ENCODE peak calls at places on chromosomes 7 and 10, in four cellular contexts. K, I, Y and B are unnamed samples.

GRCh38 chr10:65618125-65618524 is 1307.7 kb upstream of the LRRTM3 start:
- DNase-seq in K (no peak), I (no peak), Y (no peak), B (no peak)

GRCh38 chr10:88999629-89000028 is 9.0 kb downstream of the FAS start:
- DNase-seq in I (no peak), Y (no peak), K (no peak), B (no peak)

GRCh38 chr10:103895458-103896186 is 22.4 kb downstream of the STN1 start:
- DNase-seq in Y (no peak), I (no peak), K (no peak), B (peak)

GRCh38 chr10:93815304-93816091 is 57.8 kb downstream of the LGI1 start:
- DNase-seq in I (no peak), Y (no peak), K (peak), B (no peak)

GRCh38 chr10:71302874-71303568 is 16.0 kb upstream of the SLC29A3 start:
- DNase-seq in I (no peak), K (peak), Y (no peak), B (no peak)

GRCh38 chr7:44224216-44224950 is 23.6 kb downstream of the YKT6 start:
- DNase-seq in Y (peak), I (no peak), K (no peak), B (peak)

GRCh38 chr7:72504057-72504456 is 91.9 kb upstream of the CALN1 start:
- DNase-seq in I (no peak), Y (no peak), K (no peak), B (no peak)

GRCh38 chr7:95318501-95318900 is 5.8 kb downstream of the PON1 start:
- DNase-seq in K (no peak), Y (no peak), I (no peak), B (no peak)

GRCh38 chr10:112874982-112875381 is 75.1 kb upstream of the TCF7L2 start:
- DNase-seq in Y (no peak), I (no peak), K (no peak), B (no peak)

GRCh38 chr7:105131033-105131656 is 117.1 kb downstream of the KMT2E start:
- DNase-seq in I (no peak), Y (no peak), K (peak), B (no peak)

GRCh38 chr10:125414998-125415397 is 254.6 kb upstream of the CTBP2 start:
- DNase-seq in I (no peak), Y (no peak), K (no peak), B (peak)

GRCh38 chr7:23470290-23471089 is at the start of gene IGF2BP3:
- DNase-seq in K (peak), I (no peak), Y (no peak), B (no peak)

DNA sequence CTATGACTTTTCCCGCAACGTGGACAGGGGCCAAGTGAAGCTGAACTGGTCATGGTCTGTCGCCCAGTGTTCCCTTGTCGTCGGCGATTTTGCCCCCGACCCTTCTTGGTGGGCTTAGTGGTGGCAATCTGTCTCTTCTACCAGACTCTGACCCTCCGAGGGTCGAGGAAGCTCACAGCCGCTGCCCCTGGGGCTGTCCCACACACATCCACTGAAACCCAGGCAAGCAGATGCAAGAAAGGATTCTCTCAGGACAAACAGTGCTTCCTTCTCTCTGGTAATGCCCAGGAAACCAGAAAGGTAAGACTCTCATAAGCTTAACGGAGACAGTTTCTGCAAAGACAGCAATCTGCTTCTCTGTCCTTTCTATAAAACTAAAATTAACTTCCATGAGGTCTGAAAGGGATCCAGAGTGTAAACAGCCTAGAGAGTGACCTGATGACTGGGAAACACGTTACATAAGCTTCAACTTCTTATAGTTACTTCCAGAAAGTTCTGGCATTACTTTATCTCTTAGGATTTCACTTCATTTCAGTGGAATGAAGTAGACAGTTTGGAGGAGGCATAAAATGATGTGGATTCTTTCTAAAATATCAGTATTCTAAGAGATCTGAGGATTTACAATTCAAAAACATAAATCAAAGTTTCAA is 1.2 kb downstream of the CPED1 start:
- DNase-seq in K (no peak), I (no peak), Y (peak), B (no peak)
- TF ChIP-seq POLR2A in K (no peak), I (peak), Y (no peak), B (no peak)

GRCh38 chr7:87318741-87319140 is 26.7 kb upstream of the CROT start:
- DNase-seq in I (no peak), K (no peak), Y (no peak), B (no peak)
- TF ChIP-seq CTCF in I (no peak), K (no peak), Y (no peak), B (no peak)

GRCh38 chr7:27203378-27203953 is 3.6 kb upstream of the HOXA13 start:
- DNase-seq in Y (no peak), I (no peak), K (no peak), B (no peak)

GRCh38 chr7:27203964-27204594 is 4.2 kb upstream of the HOXA13 start:
- DNase-seq in K (no peak), I (no peak), Y (no peak), B (no peak)

GRCh38 chr7:27207348-27207985 is 7.6 kb upstream of the HOXA13 start:
- DNase-seq in K (no peak), Y (no peak), I (no peak), B (no peak)

GRCh38 chr7:27204851-27205322 is 5.0 kb upstream of the HOXA13 start:
- DNase-seq in I (no peak), K (no peak), Y (no peak), B (no peak)

DNA sequence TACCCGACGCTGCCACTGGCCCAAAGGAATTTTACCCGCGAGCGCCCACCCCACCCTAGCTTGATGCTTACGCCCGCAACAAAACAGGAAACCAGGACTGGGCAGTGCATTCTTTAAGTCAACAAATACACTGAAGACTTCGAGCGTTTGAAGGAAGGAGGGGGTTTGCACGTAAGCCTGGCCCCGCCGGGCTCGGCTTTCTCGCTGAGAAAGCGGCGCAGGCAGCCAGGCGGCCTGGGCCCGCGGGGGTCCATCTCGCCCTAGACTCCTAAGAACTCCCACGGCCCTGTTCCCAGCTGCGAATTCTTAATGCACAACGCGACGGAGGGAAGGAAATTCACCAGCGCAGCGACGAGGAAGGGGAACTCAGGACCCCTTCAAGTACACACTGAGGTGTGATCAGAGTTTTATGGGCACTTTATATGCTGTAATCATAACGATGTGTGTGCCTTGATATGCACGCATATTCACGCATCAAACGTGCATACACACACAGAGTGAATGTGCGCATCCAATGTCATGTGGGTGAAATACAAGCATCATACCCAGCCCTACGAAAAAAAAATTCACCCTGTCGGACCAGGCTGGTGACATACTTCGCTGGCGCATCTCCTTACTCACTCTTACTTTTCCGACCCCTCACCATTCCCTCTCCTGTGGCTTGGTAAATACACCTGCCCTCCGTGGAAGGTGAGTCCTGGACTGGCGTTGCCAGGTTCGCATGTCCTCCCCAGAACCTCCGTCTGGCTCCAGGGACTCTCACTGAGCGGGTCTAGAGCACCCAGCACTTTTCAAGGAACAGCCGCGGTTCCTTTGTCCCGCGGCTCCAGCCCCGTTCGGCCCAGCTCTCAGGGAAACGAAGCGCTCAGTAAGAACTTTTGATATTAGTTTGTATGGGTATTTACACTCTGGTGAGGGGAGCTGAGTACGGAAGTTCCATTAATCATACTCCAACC is 5.7 kb upstream of the HOXA13 start:
- DNase-seq in Y (no peak), I (no peak), K (no peak), B (no peak)
- TF ChIP-seq POLR2A in Y (no peak), I (no peak), K (no peak), B (no peak)

GRCh38 chr10:84541289-84541637 is 212.9 kb downstream of the CCSER2 start:
- DNase-seq in Y (no peak), K (no peak), I (no peak), B (no peak)
- TF ChIP-seq CTCF in Y (no peak), K (no peak), I (no peak), B (peak)

GRCh38 chr10:35092851-35093250 is 2.7 kb upstream of the CUL2 start:
- DNase-seq in I (no peak), K (peak), Y (no peak), B (no peak)

GRCh38 chr10:35096312-35096711 is 6.2 kb upstream of the CUL2 start:
- DNase-seq in I (no peak), Y (no peak), K (no peak), B (no peak)

GRCh38 chr10:35091994-35092393 is 1.9 kb upstream of the CUL2 start:
- DNase-seq in I (no peak), Y (no peak), K (no peak), B (no peak)

GRCh38 chr10:35089641-35090161 is 440 bp downstream of the CUL2 start:
- DNase-seq in I (no peak), Y (no peak), K (peak), B (no peak)

GRCh38 chr10:35090162-35090954 is at the start of gene CUL2:
- DNase-seq in I (peak), K (peak), Y (peak), B (peak)
- TF ChIP-seq POLR2A in I (no peak), K (peak), Y (no peak), B (no peak)

DNA sequence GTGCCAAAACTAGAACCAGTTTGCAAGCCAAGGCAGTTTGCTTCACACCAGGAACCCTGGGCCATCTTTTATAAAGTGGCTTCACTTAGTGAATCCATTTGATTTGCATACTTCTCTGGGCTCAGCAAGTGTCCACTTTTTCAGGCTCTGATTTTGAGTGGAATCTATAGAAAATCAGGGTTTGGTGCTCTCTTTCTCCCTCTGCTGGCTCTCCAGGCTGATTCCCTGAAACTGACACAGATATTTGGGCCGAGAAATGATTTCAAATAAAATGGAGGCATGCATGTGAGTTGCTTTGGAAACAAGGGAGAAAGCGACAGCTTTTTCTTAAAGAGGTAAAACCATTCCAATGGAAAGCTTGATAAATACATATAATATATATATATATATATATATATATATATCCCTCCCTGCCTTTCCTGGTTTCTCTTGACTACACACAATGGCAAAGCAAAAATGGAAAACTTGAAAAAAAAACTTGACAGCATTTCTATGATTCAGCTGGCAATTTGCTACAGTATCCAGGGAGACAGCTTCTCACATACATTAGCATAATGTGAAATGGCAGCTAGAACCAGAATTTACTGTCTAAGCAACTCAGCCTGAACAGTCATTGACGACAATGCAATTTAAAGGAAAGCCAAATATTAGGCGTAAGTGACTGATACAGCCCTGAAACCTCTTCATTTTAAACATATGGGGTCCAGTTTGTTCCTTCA is 188.4 kb downstream of the TMEM178B start:
- DNase-seq in K (no peak), I (no peak), Y (no peak), B (no peak)
- TF ChIP-seq CTCF in K (peak), I (no peak), Y (peak), B (no peak)

GRCh38 chr10:97714401-97715258 is 1.1 kb downstream of the MARVELD1 start:
- DNase-seq in K (peak), Y (peak), I (peak), B (peak)
- TF ChIP-seq POLR2A in K (no peak), Y (no peak), I (peak), B (peak)